ENCODE peak calls at places on chromosomes 2 and 18, in six cellular contexts. A is NCI-H2081, R is T-helper 1 cell, C is skeletal muscle cell, M is NAMALWA, B is tibial nerve. I is an unnamed sample.

GRCh38 chr2:191854385-191855372 is 7.8 kb upstream of the CAVIN2 start:
- DNase-seq in A (no peak), R (no peak), C (no peak), M (no peak), B (no peak), I (no peak)

GRCh38 chr2:8584174-8585066 is 97.4 kb upstream of the ID2 start:
- DNase-seq in A (no peak), R (no peak), C (no peak), M (no peak), B (no peak), I (no peak)

GRCh38 chr2:233056961-233057605 is 3.1 kb upstream of the INPP5D start:
- DNase-seq in A (no peak), R (no peak), C (no peak), M (no peak), B (no peak), I (no peak)

GRCh38 chr18:48186084-48186798 is 222.9 kb downstream of the ZBTB7C start:
- DNase-seq in A (no peak), R (no peak), C (no peak), M (no peak), B (no peak), I (no peak)

GRCh38 chr2:241724259-241724974 is 10.0 kb upstream of the D2HGDH start:
- DNase-seq in A (no peak), R (no peak), C (no peak), M (no peak), B (no peak), I (peak; percentile 37)

GRCh38 chr2:179235463-179236108 is 29.0 kb downstream of the SESTD1 start:
- DNase-seq in A (no peak), R (no peak), C (peak; percentile 59), M (no peak), B (no peak), I (no peak)

GRCh38 chr18:47175283-47175894 is 775 bp downstream of the IER3IP1 start:
- DNase-seq in A (no peak), R (no peak), C (no peak), M (no peak), B (no peak), I (no peak)

GRCh38 chr2:172693037-172693436 is 42.6 kb upstream of the RAPGEF4 start:
- DNase-seq in A (peak; percentile 31), R (no peak), C (peak; percentile 98), M (no peak), B (no peak), I (peak; percentile 58)

GRCh38 chr2:67790622-67791021 is 272.2 kb downstream of the C1D start:
- DNase-seq in A (no peak), R (no peak), C (peak; percentile 87), M (no peak), B (no peak), I (no peak)

GRCh38 chr18:26176134-26176533 is 42.5 kb downstream of the PSMA8 start:
- DNase-seq in A (no peak), R (no peak), C (no peak), M (peak; percentile 24), B (no peak), I (no peak)

GRCh38 chr2:138441916-138442315 is 59.7 kb upstream of the SPOPL start:
- DNase-seq in A (no peak), R (no peak), C (no peak), M (no peak), B (no peak), I (no peak)

GRCh38 chr2:54103454-54104314 is 11.7 kb upstream of the ACYP2 start:
- DNase-seq in A (no peak), R (peak; percentile 5), C (no peak), M (peak; percentile 93), B (no peak), I (peak; percentile 38)

GRCh38 chr18:59109375-59109774 is 30.3 kb upstream of the SEC11C start:
- DNase-seq in A (no peak), R (no peak), C (no peak), M (no peak), B (no peak), I (no peak)

GRCh38 chr2:212346865-212347264 is 191.7 kb downstream of the ERBB4 start:
- DNase-seq in A (no peak), R (no peak), C (no peak), M (no peak), B (no peak), I (no peak)

GRCh38 chr2:212539145-212539880 is 711 bp upstream of the ERBB4 start:
- DNase-seq in A (peak; percentile 78), R (no peak), C (no peak), M (no peak), B (peak; percentile 43), I (peak; percentile 9)

GRCh38 chr2:38246105-38246504 is 131.0 kb downstream of the ATL2 start:
- DNase-seq in A (no peak), R (no peak), C (no peak), M (no peak), B (no peak), I (no peak)

GRCh38 chr2:179790235-179790895 is 71.0 kb downstream of the ZNF385B start:
- DNase-seq in A (no peak), R (no peak), C (no peak), M (no peak), B (no peak), I (no peak)

GRCh38 chr2:69639246-69639645 is 4.3 kb downstream of the AAK1 start:
- DNase-seq in A (no peak), R (no peak), C (no peak), M (no peak), B (no peak), I (no peak)

GRCh38 chr2:216694201-216694825 is 1.0 kb downstream of the IGFBP5 start:
- DNase-seq in A (peak; percentile 66), R (no peak), C (no peak), M (no peak), B (peak; percentile 43), I (peak; percentile 34)

GRCh38 chr2:118993392-118993752 is 51.4 kb downstream of the MARCO start:
- DNase-seq in A (no peak), R (no peak), C (no peak), M (no peak), B (no peak), I (no peak)

GRCh38 chr18:10365021-10365420 is 89.4 kb upstream of the APCDD1 start:
- DNase-seq in A (no peak), R (no peak), C (no peak), M (no peak), B (no peak), I (no peak)

GRCh38 chr2:95158891-95159619 is 593 bp downstream of the ZNF514 start:
- DNase-seq in A (peak; percentile 35), R (no peak), C (no peak), M (peak; percentile 7), B (peak; percentile 19), I (peak; percentile 14)

GRCh38 chr2:233061591-233062446 is 1.7 kb downstream of the INPP5D start:
- DNase-seq in A (no peak), R (no peak), C (no peak), M (peak; percentile 74), B (no peak), I (peak; percentile 52)

GRCh38 chr2:58475756-58476155 is 234.6 kb upstream of the FANCL start:
- DNase-seq in A (peak; percentile 18), R (no peak), C (no peak), M (no peak), B (no peak), I (no peak)

GRCh38 chr2:52222128-52222527 is 1190.2 kb upstream of the NRXN1 start:
- DNase-seq in A (peak; percentile 15), R (no peak), C (peak; percentile 48), M (no peak), B (no peak), I (no peak)

GRCh38 chr18:75735291-75735690 is 307.8 kb upstream of the SMIM21 start:
- DNase-seq in A (no peak), R (no peak), C (no peak), M (no peak), B (no peak), I (no peak)

GRCh38 chr18:55272510-55273243 is 313.4 kb upstream of the CCDC68 start:
- DNase-seq in A (no peak), R (no peak), C (no peak), M (no peak), B (no peak), I (no peak)

GRCh38 chr2:101751875-101752619 is 54.5 kb downstream of the MAP4K4 start:
- DNase-seq in A (no peak), R (no peak), C (no peak), M (peak; percentile 71), B (no peak), I (no peak)

GRCh38 chr2:62964050-62964449 is 86.6 kb upstream of the OTX1 start:
- DNase-seq in A (no peak), R (no peak), C (no peak), M (no peak), B (no peak), I (no peak)

I was measured in KBM-7.